ENCODE peak calls at places on chromosome 10, in four cellular contexts. One of them, this sample, is unnamed.

GRCh38 chr10:11145498-11145855 is 127.8 kb downstream of the CELF2 start:
- DNase-seq in HTR-8/SVneo: no peak
- DNase-seq in caudate nucleus: no peak
- DNase-seq in NCI-H1105: no peak
- DNase-seq in this sample: no peak

GRCh38 chr10:104273899-104274575 is 5.1 kb downstream of the GSTO2 start:
- DNase-seq in NCI-H1105: no peak
- DNase-seq in caudate nucleus: peak
- DNase-seq in HTR-8/SVneo: no peak
- DNase-seq in this sample: no peak

GRCh38 chr10:26557641-26558014 is 119.5 kb downstream of the APBB1IP start:
- DNase-seq in HTR-8/SVneo: peak
- DNase-seq in caudate nucleus: no peak
- DNase-seq in NCI-H1105: no peak
- DNase-seq in this sample: no peak

GRCh38 chr10:128026620-128027281 is 99.5 kb downstream of the MKI67 start:
- DNase-seq in HTR-8/SVneo: no peak
- DNase-seq in NCI-H1105: no peak
- DNase-seq in caudate nucleus: no peak
- DNase-seq in this sample: no peak

GRCh38 chr10:43200538-43201390 is 62.5 kb downstream of the CSGALNACT2 start:
- DNase-seq in caudate nucleus: no peak
- DNase-seq in NCI-H1105: no peak
- DNase-seq in HTR-8/SVneo: no peak
- DNase-seq in this sample: no peak

GRCh38 chr10:124059552-124059951 is 33.8 kb downstream of the CHST15 start:
- DNase-seq in HTR-8/SVneo: no peak
- DNase-seq in NCI-H1105: no peak
- DNase-seq in caudate nucleus: no peak
- DNase-seq in this sample: no peak

GRCh38 chr10:6766061-6766460 is 186.0 kb upstream of the PRKCQ start:
- DNase-seq in NCI-H1105: no peak
- DNase-seq in caudate nucleus: no peak
- DNase-seq in HTR-8/SVneo: no peak
- DNase-seq in this sample: no peak

GRCh38 chr10:46264737-46265368 is 21.9 kb upstream of the ANTXRL start:
- DNase-seq in NCI-H1105: no peak
- DNase-seq in caudate nucleus: no peak
- DNase-seq in HTR-8/SVneo: no peak
- DNase-seq in this sample: no peak

GRCh38 chr10:93485690-93486089 is 3.6 kb upstream of the MYOF start:
- DNase-seq in NCI-H1105: no peak
- DNase-seq in caudate nucleus: no peak
- DNase-seq in HTR-8/SVneo: no peak
- DNase-seq in this sample: no peak

GRCh38 chr10:13788701-13789447 is 202.1 kb downstream of the PRPF18 start:
- DNase-seq in HTR-8/SVneo: no peak
- DNase-seq in caudate nucleus: peak
- DNase-seq in NCI-H1105: no peak
- DNase-seq in this sample: no peak

GRCh38 chr10:26721561-26721960 is 24.1 kb downstream of the PDSS1 start:
- DNase-seq in HTR-8/SVneo: no peak
- DNase-seq in caudate nucleus: no peak
- DNase-seq in NCI-H1105: no peak
- DNase-seq in this sample: no peak

GRCh38 chr10:102869290-102870198 is at the start of gene AS3MT:
- DNase-seq in NCI-H1105: peak
- DNase-seq in caudate nucleus: peak
- DNase-seq in HTR-8/SVneo: peak
- DNase-seq in this sample: no peak

GRCh38 chr10:47039558-47039905 is 128.3 kb downstream of the PTPN20 start:
- DNase-seq in caudate nucleus: no peak
- DNase-seq in NCI-H1105: no peak
- DNase-seq in HTR-8/SVneo: no peak
- DNase-seq in this sample: no peak

GRCh38 chr10:70418229-70418628 is 14.3 kb downstream of the EIF4EBP2 start:
- DNase-seq in NCI-H1105: no peak
- DNase-seq in HTR-8/SVneo: no peak
- DNase-seq in caudate nucleus: no peak
- DNase-seq in this sample: no peak

GRCh38 chr10:32332299-32332750 is 14.6 kb downstream of the EPC1 start:
- DNase-seq in NCI-H1105: no peak
- DNase-seq in HTR-8/SVneo: no peak
- DNase-seq in caudate nucleus: no peak
- DNase-seq in this sample: no peak

GRCh38 chr10:112383325-112383724 is 9.4 kb downstream of the ACSL5 start:
- DNase-seq in caudate nucleus: no peak
- DNase-seq in NCI-H1105: no peak
- DNase-seq in HTR-8/SVneo: no peak
- DNase-seq in this sample: peak

GRCh38 chr10:61888744-61889143 is 12.8 kb upstream of the ARID5B start:
- DNase-seq in NCI-H1105: no peak
- DNase-seq in caudate nucleus: no peak
- DNase-seq in HTR-8/SVneo: no peak
- DNase-seq in this sample: no peak

GRCh38 chr10:113648478-113648877 is 15.4 kb downstream of the NRAP start:
- DNase-seq in caudate nucleus: peak
- DNase-seq in NCI-H1105: no peak
- DNase-seq in HTR-8/SVneo: no peak
- DNase-seq in this sample: no peak

GRCh38 chr10:102403115-102403514 is 7.6 kb downstream of the NFKB2 start:
- DNase-seq in caudate nucleus: no peak
- DNase-seq in NCI-H1105: no peak
- DNase-seq in HTR-8/SVneo: no peak
- DNase-seq in this sample: no peak

GRCh38 chr10:125162181-125162906 is 2.0 kb upstream of the CTBP2 start:
- DNase-seq in caudate nucleus: no peak
- DNase-seq in NCI-H1105: no peak
- DNase-seq in HTR-8/SVneo: no peak
- DNase-seq in this sample: no peak

GRCh38 chr10:31426425-31426824 is 107.4 kb downstream of the ZEB1 start:
- DNase-seq in HTR-8/SVneo: peak
- DNase-seq in caudate nucleus: no peak
- DNase-seq in NCI-H1105: no peak
- DNase-seq in this sample: peak

GRCh38 chr10:95243318-95243617 is 47.5 kb downstream of the PDLIM1 start:
- DNase-seq in caudate nucleus: no peak
- DNase-seq in NCI-H1105: no peak
- DNase-seq in HTR-8/SVneo: no peak
- DNase-seq in this sample: no peak

GRCh38 chr10:114607358-114607998 is 50.6 kb downstream of the ABLIM1 start:
- DNase-seq in HTR-8/SVneo: no peak
- DNase-seq in caudate nucleus: no peak
- DNase-seq in NCI-H1105: no peak
- DNase-seq in this sample: no peak

GRCh38 chr10:75407716-75408511 is 6.3 kb upstream of the ZNF503 start:
- DNase-seq in NCI-H1105: no peak
- DNase-seq in caudate nucleus: no peak
- DNase-seq in HTR-8/SVneo: no peak
- DNase-seq in this sample: no peak

GRCh38 chr10:70272925-70273316 is 10.9 kb downstream of the NPFFR1 start:
- DNase-seq in caudate nucleus: no peak
- DNase-seq in NCI-H1105: no peak
- DNase-seq in HTR-8/SVneo: peak
- DNase-seq in this sample: no peak

GRCh38 chr10:485776-486572 is 203.5 kb downstream of the DIP2C start:
- DNase-seq in NCI-H1105: peak
- DNase-seq in HTR-8/SVneo: no peak
- DNase-seq in caudate nucleus: peak
- DNase-seq in this sample: no peak

GRCh38 chr10:6151087-6151977 is 51.4 kb upstream of the PFKFB3 start:
- DNase-seq in caudate nucleus: peak
- DNase-seq in NCI-H1105: no peak
- DNase-seq in HTR-8/SVneo: no peak
- DNase-seq in this sample: peak

GRCh38 chr10:52703898-52704297 is 68.7 kb downstream of the MBL2 start:
- DNase-seq in NCI-H1105: no peak
- DNase-seq in HTR-8/SVneo: peak
- DNase-seq in caudate nucleus: no peak
- DNase-seq in this sample: peak